ENCODE peak calls at places on chromosomes 4 and X, in five cellular contexts. W is SK-N-DZ; T is RPMI7951; C is osteocyte; L is CD4-positive, CD25-positive, alpha-beta regulatory T cell. R is an unnamed sample.
A peak's percentile ranks its signal among the peaks of the same experiment; 100 is the strongest.

GRCh38 chrX:39261446-39262147 is 460.3 kb downstream of the MID1IP1 start:
- DNase-seq in T (peak; percentile 89), C (no peak), L (peak; percentile 65), W (peak; percentile 36), R (no peak)

GRCh38 chr4:122824616-122825015 is 2.0 kb upstream of the FGF2 start:
- DNase-seq in T (no peak), C (no peak), W (no peak), L (no peak), R (no peak)

GRCh38 chrX:31209005-31209612 is 137.3 kb upstream of the FTHL17 start:
- DNase-seq in C (no peak), L (no peak), W (no peak), T (no peak), R (no peak)

GRCh38 chr4:148795156-148795864 is 353.1 kb upstream of the NR3C2 start:
- DNase-seq in T (no peak), L (no peak), W (no peak), C (no peak), R (no peak)

GRCh38 chr4:175431635-175432034 is 380.4 kb downstream of the GPM6A start:
- DNase-seq in W (no peak), T (no peak), C (no peak), L (no peak), R (no peak)

GRCh38 chrX:17475820-17476219 is 100.8 kb downstream of the NHS start:
- DNase-seq in W (no peak), T (peak; percentile 57), C (no peak), L (no peak), R (no peak)

GRCh38 chr4:125904802-125905201 is 590.0 kb downstream of the FAT4 start:
- DNase-seq in T (no peak), W (no peak), C (no peak), L (no peak), R (no peak)

GRCh38 chr4:5884804-5885203 is 8.1 kb downstream of the CRMP1 start:
- DNase-seq in C (no peak), L (no peak), W (no peak), T (no peak), R (no peak)

GRCh38 chrX:10467793-10468192 is 152.6 kb downstream of the MID1 start:
- DNase-seq in W (no peak), T (peak; percentile 49), C (no peak), L (no peak), R (no peak)

GRCh38 chrX:121103381-121103780 is 56.0 kb downstream of the GLUD2 start:
- DNase-seq in T (no peak), L (no peak), W (no peak), C (no peak), R (no peak)

R was measured in type B pancreatic cell.